ENCODE peak calls at places on chromosomes 12 and 14, in nine cellular contexts. Z is ovary, H is A549, E is IMR-90, I is transverse colon, D is lower leg skin, T is suprapubic skin, B is heart left ventricle, R is vagina. P is an unnamed sample.

GRCh38 chr14:99643343-99643742 is 1.6 kb upstream of the HHIPL1 start:
- DNase-seq in Z (no peak), T (no peak), D (no peak), B (no peak), E (no peak), R (no peak), H (no peak), I (no peak), P (no peak)

GRCh38 chr14:59103396-59103795 is 85.1 kb upstream of the DAAM1 start:
- DNase-seq in B (no peak), Z (no peak), D (no peak), H (no peak), I (no peak), T (no peak), E (peak), R (no peak), P (no peak)

GRCh38 chr14:101033446-101034165 is 130.1 kb upstream of the RTL1 start:
- DNase-seq in I (no peak), B (no peak), D (peak), Z (peak), R (no peak), H (no peak), T (peak), E (no peak), P (peak)

GRCh38 chr14:52422650-52423356 is 108.7 kb downstream of the PTGER2 start:
- DNase-seq in R (no peak), E (no peak), H (no peak), D (no peak), B (no peak), Z (no peak), I (no peak), T (no peak), P (no peak)

GRCh38 chr12:51751657-51752056 is 96.9 kb downstream of the FIGNL2 start:
- DNase-seq in B (peak), I (no peak), Z (no peak), E (peak), T (no peak), D (no peak), H (no peak), R (no peak), P (no peak)

GRCh38 chr12:50924439-50925341 is 27.7 kb upstream of the HIGD1C start:
- DNase-seq in Z (peak), H (no peak), R (peak), I (peak), D (peak), T (peak), B (peak), E (peak), P (peak)

GRCh38 chr12:117506333-117506732 is 144.9 kb upstream of the NOS1 start:
- DNase-seq in I (no peak), Z (no peak), B (no peak), D (no peak), E (no peak), H (no peak), T (no peak), R (no peak), P (no peak)

GRCh38 chr12:4355843-4356327 is 23.6 kb downstream of the FGF23 start:
- DNase-seq in E (peak), R (no peak), T (no peak), D (no peak), Z (no peak), B (peak), I (peak), H (no peak), P (no peak)

GRCh38 chr12:128753438-128753837 is 70.3 kb downstream of the SLC15A4 start:
- DNase-seq in H (no peak), T (no peak), R (no peak), Z (no peak), D (peak), I (no peak), E (no peak), B (no peak), P (no peak)

GRCh38 chr12:120470150-120470817 is 736 bp upstream of the SRSF9 start:
- DNase-seq in I (no peak), D (no peak), H (peak), T (no peak), R (no peak), Z (no peak), B (no peak), E (peak), P (no peak)

GRCh38 chr12:3379079-3379478 is 111.9 kb upstream of the PRMT8 start:
- DNase-seq in R (no peak), E (no peak), B (no peak), Z (no peak), D (no peak), H (no peak), T (no peak), I (no peak), P (no peak)

GRCh38 chr14:37230551-37231194 is 32.9 kb downstream of the MIPOL1 start:
- DNase-seq in D (no peak), B (no peak), I (no peak), T (no peak), E (peak), H (peak), R (no peak), Z (no peak), P (no peak)

GRCh38 chr14:49970474-49971147 is 77.7 kb downstream of the ARF6 start:
- DNase-seq in E (peak), B (no peak), I (no peak), T (no peak), H (no peak), D (peak), R (no peak), Z (no peak), P (no peak)

GRCh38 chr12:47710283-47710682 is 4.5 kb upstream of the RPAP3 start:
- DNase-seq in I (no peak), B (no peak), D (no peak), E (no peak), R (no peak), T (no peak), H (no peak), Z (no peak), P (no peak)

GRCh38 chr14:76917158-76917596 is 91.0 kb downstream of the LRRC74A start:
- DNase-seq in Z (peak), T (no peak), H (peak), E (peak), I (peak), R (no peak), D (no peak), B (peak), P (peak)

GRCh38 chr12:84058136-84058535 is 854.5 kb downstream of the SLC6A15 start:
- DNase-seq in H (no peak), E (no peak), B (no peak), R (no peak), I (no peak), D (no peak), Z (no peak), T (no peak), P (no peak)

GRCh38 chr14:20486700-20487401 is 17.6 kb downstream of the PNP start:
- DNase-seq in T (no peak), B (no peak), Z (no peak), D (no peak), E (no peak), I (no peak), H (no peak), R (no peak), P (no peak)

GRCh38 chr14:95424533-95424932 is 91.9 kb downstream of the SYNE3 start:
- DNase-seq in D (no peak), R (no peak), E (peak), B (no peak), T (no peak), Z (no peak), I (no peak), H (no peak), P (no peak)

GRCh38 chr12:102167821-102168605 is 29.6 kb downstream of the PMCH start:
- DNase-seq in H (no peak), Z (no peak), R (no peak), E (peak), D (no peak), B (no peak), T (no peak), I (no peak), P (no peak)

GRCh38 chr12:98903875-98904274 is 258.8 kb downstream of the APAF1 start:
- DNase-seq in T (no peak), E (no peak), H (no peak), B (no peak), D (no peak), Z (no peak), R (no peak), I (no peak), P (no peak)

GRCh38 chr12:16587514-16587913 is 18.4 kb downstream of the LMO3 start:
- DNase-seq in I (no peak), H (no peak), D (no peak), T (no peak), B (no peak), R (no peak), E (no peak), Z (no peak), P (no peak)

GRCh38 chr14:102323102-102323501 is 3.6 kb downstream of the ZNF839 start:
- DNase-seq in T (peak), B (peak), H (peak), Z (peak), E (peak), D (peak), I (peak), R (no peak), P (peak)

GRCh38 chr14:89707086-89707485 is 247.4 kb downstream of the EFCAB11 start:
- DNase-seq in H (no peak), R (no peak), T (no peak), D (no peak), B (no peak), Z (no peak), I (no peak), E (no peak), P (no peak)

GRCh38 chr12:549476-550082 is 89.8 kb downstream of the B4GALNT3 start:
- DNase-seq in Z (no peak), T (no peak), I (no peak), E (no peak), D (no peak), R (no peak), B (no peak), H (no peak), P (no peak)

GRCh38 chr12:8658361-8658760 is 4.3 kb downstream of the MFAP5 start:
- DNase-seq in R (no peak), B (no peak), Z (no peak), I (no peak), E (peak), T (no peak), D (no peak), H (no peak), P (no peak)

GRCh38 chr12:121284551-121285390 is 11.7 kb downstream of the CAMKK2 start:
- DNase-seq in Z (peak), I (peak), B (no peak), R (no peak), H (no peak), E (peak), T (no peak), D (no peak), P (no peak)

GRCh38 chr12:70078161-70078560 is 165.1 kb upstream of the CNOT2 start:
- DNase-seq in Z (no peak), T (no peak), H (no peak), R (no peak), I (no peak), E (no peak), B (no peak), D (no peak), P (no peak)

GRCh38 chr14:76922599-76922998 is 96.4 kb downstream of the LRRC74A start:
- DNase-seq in B (no peak), D (no peak), R (no peak), E (peak), I (no peak), Z (no peak), T (no peak), H (no peak), P (no peak)

GRCh38 chr14:102949062-102949800 is 26.8 kb downstream of the AMN start:
- DNase-seq in E (peak), D (no peak), I (peak), R (no peak), T (peak), H (no peak), B (no peak), Z (no peak), P (no peak)

GRCh38 chr12:38156497-38157245 is 159.9 kb upstream of the ALG10B start:
- DNase-seq in E (no peak), D (peak), I (no peak), T (no peak), R (peak), H (no peak), B (no peak), Z (no peak), P (no peak)

GRCh38 chr14:24367506-24368214 is at the start of gene NFATC4:
- DNase-seq in I (peak), T (peak), H (no peak), R (peak), D (peak), B (peak), E (peak), Z (peak), P (peak)

GRCh38 chr12:29741342-29742241 is 42.1 kb downstream of the TMTC1 start:
- DNase-seq in E (peak), B (no peak), T (no peak), Z (no peak), D (no peak), H (no peak), I (no peak), R (no peak), P (no peak)

GRCh38 chr12:31317471-31318397 is 8.2 kb downstream of the SINHCAF start:
- DNase-seq in E (no peak), B (no peak), I (no peak), Z (no peak), D (no peak), T (no peak), H (no peak), R (no peak), P (no peak)

GRCh38 chr14:101582294-101582693 is 21.0 kb downstream of the DIO3 start:
- DNase-seq in I (no peak), Z (no peak), D (no peak), R (no peak), H (no peak), T (no peak), E (no peak), B (no peak), P (no peak)

GRCh38 chr12:131096681-131097181 is 143.0 kb downstream of the ADGRD1 start:
- DNase-seq in T (peak), R (no peak), Z (no peak), E (no peak), D (peak), H (no peak), B (no peak), I (no peak), P (peak)

GRCh38 chr12:72098622-72099021 is 160.0 kb downstream of the TPH2 start:
- DNase-seq in B (no peak), D (no peak), Z (no peak), R (no peak), I (no peak), H (no peak), T (no peak), E (peak), P (no peak)

DNA sequence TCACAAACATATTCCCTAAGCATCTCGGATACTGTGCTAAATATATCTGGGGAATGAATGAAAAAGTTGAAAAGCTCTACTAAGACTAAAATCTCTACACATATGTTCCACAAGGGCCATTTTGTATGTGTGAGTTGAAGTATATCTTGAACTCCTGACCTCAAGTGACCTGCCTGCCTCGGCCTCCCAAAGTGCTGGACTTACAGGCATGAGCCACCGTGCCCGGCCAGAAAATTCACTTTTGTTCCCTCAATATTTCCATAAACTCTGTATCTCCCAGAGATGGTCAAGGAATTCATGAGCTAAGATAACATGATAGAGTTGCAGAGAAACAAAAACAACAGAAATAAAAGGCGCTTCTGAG is 1.5 kb upstream of the TUBA1C start:
- DNase-seq in B (no peak), Z (no peak), I (no peak), T (no peak), R (no peak), D (no peak), H (no peak), E (no peak), P (no peak)
- H3K4me3 ChIP-seq in B (no peak), Z (no peak), I (no peak), T (no peak), R (no peak), D (no peak), H (peak), E (no peak), P (no peak)

DNA sequence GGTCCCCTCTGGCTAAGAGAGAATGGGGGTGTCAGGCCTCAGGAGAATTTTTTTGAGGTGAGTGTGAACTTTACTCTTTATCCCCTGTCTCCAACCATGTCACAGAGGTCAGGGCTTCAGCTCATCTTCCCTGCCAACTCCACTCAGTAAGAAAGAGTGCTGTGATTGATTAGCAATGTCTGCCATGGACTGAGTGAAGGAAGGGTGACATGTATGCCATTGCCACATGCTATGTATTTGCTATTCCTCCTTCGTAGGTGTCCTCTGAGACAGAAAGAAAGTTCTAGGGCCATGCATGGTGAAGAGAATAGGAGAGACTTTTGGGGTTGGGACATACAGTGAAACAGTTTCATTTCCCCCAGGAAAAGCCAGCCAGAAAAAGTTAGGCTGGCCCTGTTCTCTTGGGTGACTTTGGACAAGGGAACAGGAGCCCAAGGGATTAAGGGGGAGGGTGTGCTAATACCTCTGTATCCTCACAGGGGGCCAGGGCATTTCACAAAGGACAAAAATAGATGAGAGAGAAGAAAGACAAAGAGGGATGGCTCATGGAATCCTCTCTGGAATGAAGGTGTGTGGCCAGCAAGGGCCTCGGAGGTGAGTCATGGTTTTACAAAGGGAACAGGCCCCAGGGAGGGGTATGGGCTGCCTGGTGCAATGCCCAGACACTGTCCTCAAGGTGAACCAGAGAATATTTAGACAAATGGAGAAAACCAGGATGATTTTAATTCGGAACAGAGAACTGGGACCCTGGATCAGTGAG is 13.9 kb upstream of the MYL2 start:
- DNase-seq in I (no peak), H (peak), D (peak), B (peak), E (no peak), T (no peak), Z (no peak), R (no peak), P (no peak)
- TF ChIP-seq POLR2A in I (no peak), H (no peak), D (no peak), B (no peak), E (no peak), T (no peak), Z (no peak), R (no peak), P (no peak)

DNA sequence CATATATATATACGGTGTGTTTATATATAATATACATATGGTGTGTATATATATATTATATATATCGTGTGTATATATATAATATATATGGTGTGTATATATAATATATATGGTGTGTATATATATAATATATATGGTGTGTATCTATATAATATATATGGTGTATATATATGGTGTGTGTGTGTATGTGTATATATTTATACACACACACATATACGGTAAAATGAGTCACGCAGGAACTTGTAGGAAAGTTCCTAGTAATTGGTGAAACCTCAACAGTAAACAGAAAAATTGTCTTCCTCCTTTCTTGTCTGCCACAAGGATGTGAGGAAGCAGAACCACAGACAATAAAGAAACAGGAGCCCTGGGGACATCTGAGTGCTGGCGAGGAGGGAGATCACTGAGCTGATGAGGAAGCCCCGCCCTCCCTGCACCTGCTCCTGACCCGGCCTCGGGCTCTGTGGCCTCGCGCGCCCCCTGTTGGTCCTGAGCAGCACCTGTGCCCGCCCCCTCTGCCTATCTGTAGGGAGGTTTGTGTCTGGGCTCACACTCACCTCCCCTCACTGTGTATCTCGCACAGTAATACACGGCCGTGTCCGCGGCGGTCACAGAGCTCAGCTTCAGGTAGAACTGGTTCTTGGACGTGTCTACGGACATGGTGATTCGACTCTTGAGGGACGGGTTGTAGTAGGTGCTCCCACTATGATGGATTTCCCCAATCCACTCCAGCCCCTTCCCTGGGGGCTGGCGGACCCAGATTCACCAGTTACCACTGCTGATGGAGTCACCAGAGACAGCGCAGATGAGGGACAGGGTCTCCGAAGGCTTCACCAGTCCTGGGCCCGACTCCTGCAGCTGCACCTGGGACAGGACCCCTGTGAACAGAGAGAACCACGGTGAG is 1079.4 kb downstream of the TMEM121 start:
- DNase-seq in R (no peak), I (peak), T (no peak), H (no peak), E (no peak), B (peak), D (no peak), Z (no peak), P (no peak)
- TF ChIP-seq CTCF in R (no peak), I (no peak), T (no peak), H (no peak), E (no peak), B (no peak), D (no peak), Z (no peak), P (no peak)

DNA sequence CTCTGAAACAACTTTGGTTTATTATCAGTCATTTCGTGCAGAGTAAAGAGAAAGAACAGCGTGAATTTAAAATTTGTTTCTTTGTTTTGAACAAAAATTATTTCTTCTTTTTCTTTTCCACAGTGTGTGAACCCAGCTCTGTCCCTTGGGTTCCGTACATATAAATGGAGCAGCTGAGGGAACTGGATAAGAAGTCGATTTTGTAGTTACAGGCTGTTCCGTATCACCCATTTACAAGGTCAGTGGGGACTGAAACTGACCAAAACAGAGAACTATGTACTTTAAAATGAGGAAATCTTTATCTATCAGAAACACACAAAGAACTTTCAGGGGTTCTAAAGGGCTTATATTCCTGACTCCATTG is 8.6 kb upstream of the TUBA1C start:
- DNase-seq in T (no peak), B (no peak), R (no peak), E (no peak), Z (no peak), H (no peak), D (no peak), I (no peak), P (no peak)
- H3K4me3 ChIP-seq in T (no peak), B (no peak), R (no peak), E (no peak), Z (no peak), H (no peak), D (no peak), I (no peak), P (no peak)